ENCODE peak calls at places on chromosomes 1 and 21, in ten cellular contexts. R is A549, L is A172, C is osteocyte, Z is memory B cell, W is fibroblast of the conjunctiva, U is amygdala, I is cardiac muscle cell, Q is stomach, H is EL. M is an unnamed sample.
A peak's percentile ranks its signal among the peaks of the same experiment; 100 is the strongest.

GRCh38 chr21:41349607-41350390 is 12.0 kb upstream of the MX2 start:
- DNase-seq in U (no peak), H (no peak), L (no peak), W (no peak), Z (no peak), C (no peak), I (no peak), R (no peak), Q (no peak), M (no peak)

GRCh38 chr21:42578761-42579415 is 65.2 kb downstream of the SLC37A1 start:
- DNase-seq in Z (no peak), I (no peak), W (no peak), L (no peak), C (no peak), R (no peak), Q (no peak), U (no peak), H (no peak), M (no peak)

GRCh38 chr1:224245188-224245587 is 62.1 kb downstream of the DEGS1 start:
- DNase-seq in L (peak; percentile 56), R (peak; percentile 19), W (no peak), Z (peak; percentile 30), H (peak; percentile 18), C (no peak), U (peak; percentile 7), I (peak; percentile 59), Q (no peak), M (no peak)

GRCh38 chr1:234069760-234070159 is 165.3 kb downstream of the SLC35F3 start:
- DNase-seq in Q (no peak), H (no peak), C (no peak), W (no peak), Z (no peak), L (peak; percentile 51), I (no peak), U (no peak), R (peak; percentile 45), M (no peak)

GRCh38 chr1:182164273-182164672 is 102.8 kb upstream of the ZNF648 start:
- DNase-seq in Q (no peak), L (no peak), U (no peak), I (no peak), R (no peak), H (no peak), Z (no peak), C (no peak), W (no peak), M (no peak)

GRCh38 chr1:92804721-92805169 is 19.8 kb upstream of the EVI5 start:
- DNase-seq in Z (peak; percentile 20), C (no peak), I (peak; percentile 99), L (peak; percentile 96), W (peak; percentile 75), U (peak; percentile 10), Q (peak; percentile 85), H (peak; percentile 98), R (peak; percentile 88), M (no peak)

GRCh38 chr1:226132731-226133503 is 53.6 kb downstream of the ACBD3 start:
- DNase-seq in H (no peak), Z (no peak), R (no peak), C (peak; percentile 59), I (no peak), L (no peak), Q (peak; percentile 71), U (no peak), W (no peak), M (no peak)

GRCh38 chr1:233945573-233945972 is 41.1 kb downstream of the SLC35F3 start:
- DNase-seq in U (no peak), W (no peak), Q (no peak), I (no peak), R (peak; percentile 14), L (peak; percentile 91), Z (no peak), C (no peak), H (no peak), M (no peak)

GRCh38 chr1:238664139-238664538 is 722.2 kb upstream of the CHRM3 start:
- DNase-seq in U (no peak), C (no peak), R (no peak), H (no peak), W (no peak), L (no peak), Q (no peak), I (no peak), Z (no peak), M (no peak)

GRCh38 chr1:2534775-2535387 is 4.8 kb upstream of the HES5 start:
- DNase-seq in L (peak; percentile 46), H (peak; percentile 83), U (no peak), C (no peak), I (peak; percentile 35), W (peak; percentile 10), Q (no peak), Z (no peak), R (no peak), M (no peak)

GRCh38 chr1:226702318-226702956 is 36.6 kb downstream of the ITPKB start:
- DNase-seq in L (no peak), H (peak; percentile 33), U (no peak), W (peak; percentile 66), C (no peak), Q (no peak), Z (no peak), I (peak; percentile 75), R (no peak), M (no peak)

GRCh38 chr1:26932536-26932935 is 11.0 kb downstream of the NUDC start:
- DNase-seq in I (no peak), H (no peak), Q (no peak), R (no peak), U (no peak), W (no peak), C (no peak), Z (peak; percentile 28), L (no peak), M (no peak)

GRCh38 chr21:39060485-39061099 is 122.7 kb downstream of the PSMG1 start:
- DNase-seq in Q (no peak), H (no peak), R (no peak), L (no peak), W (no peak), U (no peak), C (no peak), I (no peak), Z (no peak), M (no peak)

GRCh38 chr1:966603-967295 is 467 bp downstream of the PLEKHN1 start:
- DNase-seq in W (no peak), R (peak; percentile 56), I (peak; percentile 55), Q (peak; percentile 79), Z (no peak), L (peak; percentile 42), U (peak; percentile 17), H (peak; percentile 80), C (no peak), M (peak; percentile 74)

M was measured in activated T-helper 9 cell treated with anti-CD3 and anti-CD28 coated beads, Interleukin-2, amount 50 U/mL, for 16 hours.